ENCODE peak calls at places on chromosomes 12 and 14, in four cellular contexts. X, Y, L and G are unnamed samples.
A peak's percentile ranks its signal among the peaks of the same experiment; 100 is the strongest.

GRCh38 chr14:23546450-23547035 is 5.0 kb downstream of the ZFHX2 start:
- DNase-seq in Y (no peak), X (no peak), L (no peak), G (no peak)

GRCh38 chr12:47946413-47947107 is 16.8 kb upstream of the TMEM106C start:
- DNase-seq in L (peak; percentile 41), Y (no peak), X (no peak), G (no peak)

GRCh38 chr12:9931245-9931644 is 925 bp downstream of the CLEC2A start:
- DNase-seq in Y (no peak), L (no peak), X (no peak), G (no peak)

GRCh38 chr14:84144166-84144565 is 1385.8 kb upstream of the FLRT2 start:
- DNase-seq in Y (no peak), L (peak; percentile 28), X (no peak), G (no peak)

GRCh38 chr14:21104448-21105060 is 3.7 kb downstream of the TMEM253 start:
- DNase-seq in X (peak; percentile 79), L (peak; percentile 77), Y (peak; percentile 85), G (no peak)

GRCh38 chr12:69837191-69838085 is 12.4 kb downstream of the MYRFL start:
- DNase-seq in L (no peak), X (no peak), Y (peak; percentile 43), G (no peak)

GRCh38 chr12:9729082-9729481 is 3.8 kb downstream of the CLECL1 start:
- DNase-seq in L (no peak), X (no peak), Y (no peak), G (no peak)

GRCh38 chr12:6376079-6376941 is 947 bp upstream of the SCNN1A start:
- DNase-seq in X (peak; percentile 83), Y (peak; percentile 87), L (peak; percentile 64), G (peak; percentile 67)

GRCh38 chr12:131482199-131482598 is 228.7 kb upstream of the SFSWAP start:
- DNase-seq in X (peak; percentile 20), L (no peak), Y (no peak), G (no peak)

GRCh38 chr12:63802012-63802608 is 22.4 kb downstream of the RXYLT1 start:
- DNase-seq in X (no peak), L (peak; percentile 25), Y (peak; percentile 24), G (no peak)

GRCh38 chr12:111893287-111893686 is 51.3 kb downstream of the MAPKAPK5 start:
- DNase-seq in Y (no peak), L (peak; percentile 49), X (no peak), G (no peak)

GRCh38 chr12:17139926-17140325 is 534.0 kb upstream of the LMO3 start:
- DNase-seq in Y (no peak), X (no peak), L (no peak), G (no peak)

GRCh38 chr14:105475916-105476845 is 1.6 kb downstream of the CRIP2 start:
- DNase-seq in X (peak; percentile 67), Y (peak; percentile 34), L (peak; percentile 18), G (no peak)

GRCh38 chr14:105473033-105473676 is 1.5 kb upstream of the CRIP2 start:
- DNase-seq in L (no peak), Y (no peak), X (no peak), G (no peak)

GRCh38 chr14:105473677-105474477 is 744 bp upstream of the CRIP2 start:
- DNase-seq in X (peak; percentile 97), L (peak; percentile 78), Y (peak; percentile 98), G (no peak)

GRCh38 chr14:105475269-105475915 is 771 bp downstream of the CRIP2 start:
- DNase-seq in L (peak; percentile 9), X (no peak), Y (peak; percentile 43), G (no peak)

DNA sequence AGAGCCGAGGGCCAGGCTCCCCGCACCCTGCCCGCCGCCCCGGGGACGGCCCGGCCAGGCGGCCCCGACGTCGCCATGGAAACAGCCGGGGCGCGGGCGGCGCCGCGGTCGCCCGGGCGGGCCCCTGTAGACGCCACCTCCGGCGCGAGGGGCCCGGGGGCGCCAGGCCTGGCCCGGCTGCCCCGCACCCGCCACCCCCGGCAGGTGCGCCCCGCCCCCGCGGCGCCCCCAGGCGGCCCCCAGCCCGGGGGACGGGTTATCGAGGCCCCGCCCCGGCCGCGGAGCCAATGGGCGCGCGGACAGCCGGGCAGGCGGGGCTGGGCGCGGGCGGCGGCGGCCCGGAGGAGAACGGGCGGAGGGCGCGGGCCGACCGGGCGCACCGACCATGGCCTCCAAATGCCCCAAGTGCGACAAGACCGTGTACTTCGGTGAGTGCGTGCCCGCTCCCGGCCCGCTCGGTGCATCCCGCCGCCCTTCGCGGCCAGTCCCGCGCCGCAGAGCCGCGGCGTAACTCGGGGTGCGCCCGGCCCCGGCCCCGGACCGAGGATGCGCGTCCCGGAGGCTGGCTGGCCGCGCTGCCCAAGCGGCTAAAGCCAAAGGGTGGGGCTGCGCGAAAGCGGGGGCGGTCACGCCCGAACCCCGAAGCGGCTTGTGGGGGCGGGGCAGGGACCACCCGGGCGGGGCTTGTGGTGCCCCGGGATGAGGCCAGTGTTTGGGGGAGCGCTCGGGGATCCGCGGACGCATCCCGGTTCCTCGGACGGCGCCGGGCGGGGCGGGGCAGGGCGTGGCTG is at the start of gene CRIP2:
- DNase-seq in X (no peak), Y (peak; percentile 81), L (peak; percentile 10), G (no peak)
- H2AFZ ChIP-seq in X (no peak within 1 kb of the TSS), Y (peak within 1 kb of the TSS; percentile 76), L (peak within 1 kb of the TSS; percentile 96), G (peak within 1 kb of the TSS; percentile 37)

DNA sequence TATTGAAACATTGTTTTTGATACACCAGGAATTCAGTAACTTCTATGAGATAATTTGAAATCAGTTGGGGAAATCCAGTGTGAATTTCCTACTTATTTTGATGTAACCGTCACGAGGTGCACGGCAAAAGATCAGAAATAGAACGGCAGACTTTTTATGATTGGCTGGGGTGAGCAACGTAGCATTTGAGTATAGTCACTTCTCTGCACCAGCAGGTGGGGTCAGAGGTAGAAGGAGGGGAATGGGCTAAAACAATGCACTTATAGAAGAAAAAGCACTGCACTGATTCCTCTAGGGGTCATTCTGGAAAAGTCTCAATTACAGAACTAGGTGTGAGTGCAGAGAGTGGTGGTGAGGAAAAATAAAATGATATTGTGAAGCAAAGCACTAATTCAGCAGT is 7.9 kb upstream of the SSPN start:
- DNase-seq in L (no peak), Y (peak; percentile 13), X (no peak), G (no peak)
- TF ChIP-seq CTCF in L (no peak), Y (peak; percentile 27), X (peak; percentile 54), G (peak; percentile 12)

GRCh38 chr14:25988536-25988935 is 609.3 kb downstream of the NOVA1 start:
- DNase-seq in L (no peak), X (no peak), Y (no peak), G (no peak)
- H3K9me3 ChIP-seq in L (peaks cover 5% of the 10 kb centered on the region), X (no peaks in the 10 kb centered on the region), Y (no peaks in the 10 kb centered on the region), G (no peaks in the 10 kb centered on the region)

GRCh38 chr12:57055834-57056233 is 5.9 kb upstream of the MYO1A start:
- DNase-seq in Y (no peak), X (no peak), L (no peak), G (no peak)
- H2AFZ ChIP-seq in Y (no peak overlapping the region), X (no peak overlapping the region), L (no peak overlapping the region), G (no peak overlapping the region)

GRCh38 chr12:49022558-49023178 is 4.1 kb upstream of the PRKAG1 start:
- DNase-seq in X (no peak), L (no peak), Y (no peak), G (no peak)
- TF ChIP-seq CTCF in X (no peak), L (no peak), Y (no peak), G (no peak)

GRCh38 chr12:132922676-132923075 is 33.4 kb downstream of the ZNF605 start:
- DNase-seq in Y (no peak), X (no peak), L (no peak), G (no peak)

GRCh38 chr12:132924356-132924755 is 31.8 kb downstream of the ZNF605 start:
- DNase-seq in Y (no peak), X (no peak), L (no peak), G (no peak)

GRCh38 chr12:132925597-132926416 is 30.3 kb downstream of the ZNF605 start:
- DNase-seq in Y (no peak), X (no peak), L (no peak), G (no peak)

GRCh38 chr12:132923356-132923909 is 32.7 kb downstream of the ZNF605 start:
- DNase-seq in X (no peak), Y (no peak), L (no peak), G (no peak)

GRCh38 chr12:132926417-132926833 is 29.7 kb downstream of the ZNF605 start:
- DNase-seq in L (no peak), Y (no peak), X (no peak), G (no peak)
- H3K9me3 ChIP-seq in L (peaks cover 77% of the 10 kb centered on the region), Y (peaks cover 91% of the 10 kb centered on the region), X (peaks cover 76% of the 10 kb centered on the region), G (peaks cover 58% of the 10 kb centered on the region)